ENCODE peak calls at places on chromosomes 1 and 21, in eight cellular contexts. One of them, this sample, is unnamed.

GRCh38 chr1:84374991-84375838 is 23.1 kb upstream of the DNASE2B start:
- DNase-seq in memory B cell: no peak
- DNase-seq in H9: no peak
- DNase-seq in A549: no peak
- DNase-seq in smooth muscle cell of the brain vasculature: no peak
- DNase-seq in fibroblast of mammary gland: no peak
- DNase-seq in AG10803: peak; percentile 72
- DNase-seq in stimulated activated CD4-positive, alpha-beta T cell treated with anti-CD3 and anti-CD28 coated beads, Interleukin-4, amount 100 ng/mL, for 1 hour: no peak
- DNase-seq in this sample: no peak

GRCh38 chr1:156368889-156369684 is at the start of gene RHBG:
- DNase-seq in memory B cell: no peak
- DNase-seq in H9: peak; percentile 84
- DNase-seq in A549: no peak
- DNase-seq in smooth muscle cell of the brain vasculature: no peak
- DNase-seq in fibroblast of mammary gland: no peak
- DNase-seq in AG10803: peak; percentile 13
- DNase-seq in stimulated activated CD4-positive, alpha-beta T cell treated with anti-CD3 and anti-CD28 coated beads, Interleukin-4, amount 100 ng/mL, for 1 hour: peak; percentile 24
- DNase-seq in this sample: no peak

GRCh38 chr21:21731626-21732025 is 733.4 kb downstream of the NCAM2 start:
- DNase-seq in memory B cell: no peak
- DNase-seq in H9: no peak
- DNase-seq in A549: no peak
- DNase-seq in smooth muscle cell of the brain vasculature: no peak
- DNase-seq in fibroblast of mammary gland: no peak
- DNase-seq in AG10803: no peak
- DNase-seq in stimulated activated CD4-positive, alpha-beta T cell treated with anti-CD3 and anti-CD28 coated beads, Interleukin-4, amount 100 ng/mL, for 1 hour: no peak
- DNase-seq in this sample: no peak

GRCh38 chr1:155326020-155326526 is 5.4 kb downstream of the RUSC1 start:
- DNase-seq in memory B cell: no peak
- DNase-seq in H9: no peak
- DNase-seq in A549: no peak
- DNase-seq in smooth muscle cell of the brain vasculature: no peak
- DNase-seq in fibroblast of mammary gland: no peak
- DNase-seq in AG10803: no peak
- DNase-seq in stimulated activated CD4-positive, alpha-beta T cell treated with anti-CD3 and anti-CD28 coated beads, Interleukin-4, amount 100 ng/mL, for 1 hour: no peak
- DNase-seq in this sample: no peak

GRCh38 chr1:42780176-42780575 is 4.6 kb upstream of the TMEM269 start:
- DNase-seq in memory B cell: no peak
- DNase-seq in H9: no peak
- DNase-seq in A549: no peak
- DNase-seq in smooth muscle cell of the brain vasculature: no peak
- DNase-seq in fibroblast of mammary gland: no peak
- DNase-seq in AG10803: no peak
- DNase-seq in stimulated activated CD4-positive, alpha-beta T cell treated with anti-CD3 and anti-CD28 coated beads, Interleukin-4, amount 100 ng/mL, for 1 hour: no peak
- DNase-seq in this sample: no peak

GRCh38 chr1:205711105-205712048 is 31.1 kb upstream of the SLC45A3 start:
- DNase-seq in memory B cell: peak; percentile 70
- DNase-seq in H9: peak; percentile 45
- DNase-seq in A549: peak; percentile 80
- DNase-seq in smooth muscle cell of the brain vasculature: peak; percentile 61
- DNase-seq in fibroblast of mammary gland: peak; percentile 86
- DNase-seq in AG10803: peak; percentile 77
- DNase-seq in stimulated activated CD4-positive, alpha-beta T cell treated with anti-CD3 and anti-CD28 coated beads, Interleukin-4, amount 100 ng/mL, for 1 hour: peak; percentile 27
- DNase-seq in this sample: no peak

GRCh38 chr1:177585492-177586220 is 384.2 kb downstream of the SEC16B start:
- DNase-seq in memory B cell: no peak
- DNase-seq in H9: no peak
- DNase-seq in A549: no peak
- DNase-seq in smooth muscle cell of the brain vasculature: no peak
- DNase-seq in fibroblast of mammary gland: peak; percentile 19
- DNase-seq in AG10803: no peak
- DNase-seq in stimulated activated CD4-positive, alpha-beta T cell treated with anti-CD3 and anti-CD28 coated beads, Interleukin-4, amount 100 ng/mL, for 1 hour: no peak
- DNase-seq in this sample: no peak

GRCh38 chr1:223872308-223872878 is 26.6 kb upstream of the TP53BP2 start:
- DNase-seq in memory B cell: no peak
- DNase-seq in H9: no peak
- DNase-seq in A549: no peak
- DNase-seq in smooth muscle cell of the brain vasculature: no peak
- DNase-seq in fibroblast of mammary gland: no peak
- DNase-seq in AG10803: peak; percentile 44
- DNase-seq in stimulated activated CD4-positive, alpha-beta T cell treated with anti-CD3 and anti-CD28 coated beads, Interleukin-4, amount 100 ng/mL, for 1 hour: no peak
- DNase-seq in this sample: no peak

GRCh38 chr1:195053478-195053877 is 1554.8 kb downstream of the KCNT2 start:
- DNase-seq in memory B cell: no peak
- DNase-seq in H9: no peak
- DNase-seq in A549: no peak
- DNase-seq in smooth muscle cell of the brain vasculature: no peak
- DNase-seq in fibroblast of mammary gland: no peak
- DNase-seq in AG10803: no peak
- DNase-seq in stimulated activated CD4-positive, alpha-beta T cell treated with anti-CD3 and anti-CD28 coated beads, Interleukin-4, amount 100 ng/mL, for 1 hour: no peak
- DNase-seq in this sample: no peak

GRCh38 chr1:156670359-156670758 is 6.8 kb downstream of the NES start:
- DNase-seq in memory B cell: no peak
- DNase-seq in H9: no peak
- DNase-seq in A549: no peak
- DNase-seq in smooth muscle cell of the brain vasculature: no peak
- DNase-seq in fibroblast of mammary gland: no peak
- DNase-seq in AG10803: no peak
- DNase-seq in stimulated activated CD4-positive, alpha-beta T cell treated with anti-CD3 and anti-CD28 coated beads, Interleukin-4, amount 100 ng/mL, for 1 hour: no peak
- DNase-seq in this sample: no peak

GRCh38 chr1:157369808-157370521 is 182.3 kb downstream of the FCRL5 start:
- DNase-seq in memory B cell: peak; percentile 57
- DNase-seq in H9: peak; percentile 71
- DNase-seq in A549: peak; percentile 66
- DNase-seq in smooth muscle cell of the brain vasculature: peak; percentile 32
- DNase-seq in fibroblast of mammary gland: peak; percentile 56
- DNase-seq in AG10803: peak; percentile 44
- DNase-seq in stimulated activated CD4-positive, alpha-beta T cell treated with anti-CD3 and anti-CD28 coated beads, Interleukin-4, amount 100 ng/mL, for 1 hour: no peak
- DNase-seq in this sample: no peak

GRCh38 chr1:145961425-145962156 is 2.8 kb downstream of the ANKRD34A start:
- DNase-seq in memory B cell: peak; percentile 41
- DNase-seq in H9: no peak
- DNase-seq in A549: no peak
- DNase-seq in smooth muscle cell of the brain vasculature: no peak
- DNase-seq in fibroblast of mammary gland: no peak
- DNase-seq in AG10803: no peak
- DNase-seq in stimulated activated CD4-positive, alpha-beta T cell treated with anti-CD3 and anti-CD28 coated beads, Interleukin-4, amount 100 ng/mL, for 1 hour: peak; percentile 68
- DNase-seq in this sample: no peak

This sample was measured in D721Med.